ENCODE peak calls at places on chromosomes 1 and 21, in four cellular contexts. S, J, H and D are unnamed samples.

GRCh38 chr1:117260761-117261462 is 50.2 kb upstream of the VTCN1 start:
- DNase-seq in H (no peak), S (no peak), J (no peak), D (no peak)

GRCh38 chr1:48853006-48853405 is 76.3 kb upstream of the BEND5 start:
- DNase-seq in S (no peak), H (no peak), J (peak; percentile 84), D (peak; percentile 94)

GRCh38 chr1:170929412-170929834 is 5.9 kb upstream of the MROH9 start:
- DNase-seq in H (no peak), S (no peak), J (peak; percentile 95), D (peak; percentile 63)

GRCh38 chr1:194717941-194718340 is 1531.5 kb upstream of the B3GALT2 start:
- DNase-seq in H (no peak), J (peak; percentile 69), S (no peak), D (no peak)

GRCh38 chr1:234135501-234135900 is 231.0 kb downstream of the SLC35F3 start:
- DNase-seq in H (no peak), J (no peak), S (no peak), D (no peak)

GRCh38 chr1:167152192-167152876 is 58.5 kb downstream of the STYXL2 start:
- DNase-seq in J (no peak), S (no peak), H (no peak), D (no peak)

GRCh38 chr21:16492892-16493291 is 763.1 kb downstream of the USP25 start:
- DNase-seq in J (no peak), H (no peak), S (no peak), D (no peak)

GRCh38 chr1:162892916-162893714 is 32.1 kb upstream of the CCDC190 start:
- DNase-seq in S (no peak), J (no peak), H (no peak), D (peak; percentile 38)

GRCh38 chr1:156191292-156191954 is 2.5 kb upstream of the SLC25A44 start:
- DNase-seq in H (no peak), J (no peak), S (no peak), D (no peak)

GRCh38 chr1:11730429-11730861 is 5.5 kb upstream of the AGTRAP start:
- DNase-seq in S (no peak), J (peak; percentile 69), H (no peak), D (peak; percentile 52)

GRCh38 chr1:44553771-44554170 is 120.5 kb downstream of the TMEM53 start:
- DNase-seq in J (peak; percentile 78), H (no peak), S (no peak), D (peak; percentile 72)

GRCh38 chr1:89566761-89567174 is 42.1 kb downstream of the LRRC8B start:
- DNase-seq in S (no peak), J (no peak), H (no peak), D (no peak)

GRCh38 chr1:219174672-219175564 is 1.2 kb downstream of the LYPLAL1 start:
- DNase-seq in H (no peak), S (no peak), J (peak; percentile 87), D (peak; percentile 84)

GRCh38 chr1:93623875-93624274 is 57.8 kb downstream of the BCAR3 start:
- DNase-seq in S (no peak), H (no peak), J (peak; percentile 96), D (peak; percentile 86)

GRCh38 chr1:192538407-192539311 is 36.9 kb upstream of the RGS1 start:
- DNase-seq in J (no peak), S (no peak), H (no peak), D (peak; percentile 60)

GRCh38 chr21:46183910-46184624 is at the start of gene SPATC1L:
- DNase-seq in S (no peak), J (peak; percentile 71), H (peak; percentile 28), D (peak; percentile 66)

GRCh38 chr1:161473363-161473762 is 31.9 kb upstream of the FCGR2A start:
- DNase-seq in S (no peak), H (no peak), J (peak; percentile 23), D (peak; percentile 9)

GRCh38 chr1:228999776-229000175 is 264.5 kb downstream of the RHOU start:
- DNase-seq in J (no peak), H (no peak), S (no peak), D (no peak)

GRCh38 chr1:15492572-15492971 is 16.7 kb downstream of the CELA2B start:
- DNase-seq in J (no peak), S (no peak), H (no peak), D (no peak)

GRCh38 chr1:13807213-13807612 is 107.2 kb downstream of the PRDM2 start:
- DNase-seq in H (no peak), S (no peak), J (peak; percentile 38), D (peak; percentile 30)

GRCh38 chr1:200890818-200891773 is 3.6 kb upstream of the INAVA start:
- DNase-seq in H (no peak), J (peak; percentile 65), S (no peak), D (peak; percentile 51)

GRCh38 chr1:94641990-94642389 is 100.4 kb upstream of the F3 start:
- DNase-seq in H (no peak), S (no peak), J (no peak), D (no peak)

GRCh38 chr1:153727463-153728304 is at the start of gene INTS3:
- DNase-seq in H (peak; percentile 96), J (peak; percentile 100), S (peak; percentile 97), D (peak; percentile 100)

GRCh38 chr1:238186887-238187574 is 296.3 kb upstream of the ZP4 start:
- DNase-seq in H (no peak), J (no peak), S (no peak), D (no peak)

GRCh38 chr1:78184460-78185072 is 138.8 kb downstream of the GIPC2 start:
- DNase-seq in H (no peak), S (no peak), J (no peak), D (no peak)

GRCh38 chr1:234893725-234894630 is 234.7 kb downstream of the TOMM20 start:
- DNase-seq in S (no peak), J (peak; percentile 74), H (no peak), D (peak; percentile 56)

GRCh38 chr21:44082648-44083436 is 24.4 kb upstream of the PWP2 start:
- DNase-seq in H (no peak), J (no peak), S (no peak), D (no peak)

GRCh38 chr1:209434066-209434465 is 149.4 kb upstream of the CAMK1G start:
- DNase-seq in S (no peak), H (no peak), J (peak; percentile 46), D (peak; percentile 71)

GRCh38 chr1:3500265-3500835 is 45.9 kb downstream of the ARHGEF16 start:
- DNase-seq in H (no peak), J (no peak), S (no peak), D (no peak)

GRCh38 chr1:117605164-117605810 is 561 bp upstream of the TENT5C start:
- DNase-seq in J (peak; percentile 63), S (no peak), H (no peak), D (peak; percentile 21)

GRCh38 chr1:153429266-153430165 is 13.2 kb downstream of the S100A7A start:
- DNase-seq in S (no peak), J (no peak), H (no peak), D (no peak)

GRCh38 chr1:183144752-183145151 is 41.3 kb upstream of the LAMC2 start:
- DNase-seq in H (no peak), S (no peak), J (peak; percentile 14), D (no peak)

GRCh38 chr1:174023438-174023837 is 1.3 kb upstream of the RC3H1 start:
- DNase-seq in S (no peak), J (peak; percentile 31), H (no peak), D (peak; percentile 28)

GRCh38 chr1:118636004-118636403 is 352.1 kb downstream of the TBX15 start:
- DNase-seq in H (no peak), S (no peak), J (no peak), D (no peak)

GRCh38 chr1:193183019-193183643 is 3.3 kb downstream of the B3GALT2 start:
- DNase-seq in S (no peak), J (peak; percentile 65), H (no peak), D (peak; percentile 61)

GRCh38 chr1:58095183-58095582 is 451.3 kb downstream of the OMA1 start:
- DNase-seq in J (no peak), S (no peak), H (no peak), D (no peak)

GRCh38 chr21:45417951-45418300 is 13.0 kb downstream of the COL18A1 start:
- DNase-seq in S (no peak), H (no peak), J (no peak), D (no peak)